ENCODE peak calls at places on chromosomes 3 and 15, in six cellular contexts. K, U, O, Z, C and N are unnamed samples.

GRCh38 chr3:159252772-159253384 is 451.0 kb downstream of the MFSD1 start:
- DNase-seq in Z (no peak), C (no peak), O (no peak), U (no peak), K (no peak), N (no peak)

GRCh38 chr15:91849749-91850161 is 3.8 kb upstream of the SLCO3A1 start:
- DNase-seq in Z (no peak), K (no peak), U (no peak), O (no peak), C (no peak), N (no peak)

GRCh38 chr3:48268936-48269551 is 28.1 kb downstream of the ZNF589 start:
- DNase-seq in U (no peak), O (peak; percentile 40), Z (no peak), C (no peak), K (peak; percentile 33), N (no peak)

GRCh38 chr3:181847276-181847675 is 135.6 kb downstream of the SOX2 start:
- DNase-seq in C (no peak), U (no peak), Z (no peak), O (no peak), K (no peak), N (no peak)

GRCh38 chr3:40990062-40990456 is 209.2 kb upstream of the CTNNB1 start:
- DNase-seq in K (no peak), O (no peak), C (no peak), U (no peak), Z (no peak), N (no peak)

GRCh38 chr3:194877311-194878119 is 191.8 kb downstream of the FAM43A start:
- DNase-seq in C (no peak), Z (no peak), U (no peak), O (no peak), K (no peak), N (no peak)

GRCh38 chr3:172918165-172918564 is 167.6 kb downstream of the ECT2 start:
- DNase-seq in K (no peak), Z (no peak), C (no peak), U (no peak), O (no peak), N (no peak)

GRCh38 chr3:16609927-16610580 is 4.8 kb upstream of the DAZL start:
- DNase-seq in Z (no peak), O (no peak), U (no peak), C (no peak), K (no peak), N (no peak)

GRCh38 chr15:75578206-75578947 is 738 bp downstream of the PTPN9 start:
- DNase-seq in K (peak; percentile 30), U (no peak), O (no peak), Z (no peak), C (peak; percentile 52), N (peak; percentile 63)

GRCh38 chr3:161558256-161558655 is 61.6 kb downstream of the OTOL1 start:
- DNase-seq in K (no peak), Z (no peak), O (no peak), C (no peak), U (no peak), N (no peak)

GRCh38 chr15:36756707-36757106 is 177.3 kb downstream of the CDIN1 start:
- DNase-seq in O (no peak), Z (no peak), K (no peak), C (no peak), U (no peak), N (no peak)

GRCh38 chr3:138232705-138233364 is 45.7 kb downstream of the ARMC8 start:
- DNase-seq in K (no peak), Z (no peak), U (no peak), C (no peak), O (no peak), N (no peak)

GRCh38 chr3:41290736-41291135 is 91.4 kb downstream of the CTNNB1 start:
- DNase-seq in C (no peak), O (no peak), Z (no peak), U (no peak), K (no peak), N (no peak)

GRCh38 chr15:96273317-96274086 is 57.0 kb upstream of the NR2F2 start:
- DNase-seq in C (no peak), Z (peak; percentile 99), O (peak; percentile 100), K (no peak), U (peak; percentile 95), N (no peak)

GRCh38 chr3:174355505-174355904 is 503.6 kb upstream of the NAALADL2 start:
- DNase-seq in U (no peak), C (no peak), Z (peak; percentile 2), O (peak; percentile 6), K (no peak), N (no peak)

GRCh38 chr3:183766745-183767606 is 58.4 kb downstream of the MAP6D1 start:
- DNase-seq in C (peak; percentile 32), O (peak; percentile 27), U (no peak), K (peak; percentile 78), Z (no peak), N (peak; percentile 65)

GRCh38 chr3:170425491-170426239 is 7.0 kb downstream of the CLDN11 start:
- DNase-seq in O (no peak), C (no peak), K (no peak), Z (no peak), U (no peak), N (no peak)

GRCh38 chr15:66638377-66638776 is 63.7 kb upstream of the SMAD6 start:
- DNase-seq in O (no peak), K (no peak), C (no peak), U (no peak), Z (no peak), N (no peak)

GRCh38 chr3:14118400-14119165 is 6.1 kb downstream of the CHCHD4 start:
- DNase-seq in O (no peak), U (no peak), Z (no peak), K (peak; percentile 63), C (no peak), N (no peak)

GRCh38 chr15:92405942-92406341 is 12.3 kb downstream of the ST8SIA2 start:
- DNase-seq in O (no peak), K (no peak), Z (no peak), U (no peak), C (no peak), N (no peak)

GRCh38 chr15:91652610-91653207 is 200.8 kb upstream of the SLCO3A1 start:
- DNase-seq in C (no peak), K (no peak), O (no peak), U (no peak), Z (no peak), N (no peak)

DNA sequence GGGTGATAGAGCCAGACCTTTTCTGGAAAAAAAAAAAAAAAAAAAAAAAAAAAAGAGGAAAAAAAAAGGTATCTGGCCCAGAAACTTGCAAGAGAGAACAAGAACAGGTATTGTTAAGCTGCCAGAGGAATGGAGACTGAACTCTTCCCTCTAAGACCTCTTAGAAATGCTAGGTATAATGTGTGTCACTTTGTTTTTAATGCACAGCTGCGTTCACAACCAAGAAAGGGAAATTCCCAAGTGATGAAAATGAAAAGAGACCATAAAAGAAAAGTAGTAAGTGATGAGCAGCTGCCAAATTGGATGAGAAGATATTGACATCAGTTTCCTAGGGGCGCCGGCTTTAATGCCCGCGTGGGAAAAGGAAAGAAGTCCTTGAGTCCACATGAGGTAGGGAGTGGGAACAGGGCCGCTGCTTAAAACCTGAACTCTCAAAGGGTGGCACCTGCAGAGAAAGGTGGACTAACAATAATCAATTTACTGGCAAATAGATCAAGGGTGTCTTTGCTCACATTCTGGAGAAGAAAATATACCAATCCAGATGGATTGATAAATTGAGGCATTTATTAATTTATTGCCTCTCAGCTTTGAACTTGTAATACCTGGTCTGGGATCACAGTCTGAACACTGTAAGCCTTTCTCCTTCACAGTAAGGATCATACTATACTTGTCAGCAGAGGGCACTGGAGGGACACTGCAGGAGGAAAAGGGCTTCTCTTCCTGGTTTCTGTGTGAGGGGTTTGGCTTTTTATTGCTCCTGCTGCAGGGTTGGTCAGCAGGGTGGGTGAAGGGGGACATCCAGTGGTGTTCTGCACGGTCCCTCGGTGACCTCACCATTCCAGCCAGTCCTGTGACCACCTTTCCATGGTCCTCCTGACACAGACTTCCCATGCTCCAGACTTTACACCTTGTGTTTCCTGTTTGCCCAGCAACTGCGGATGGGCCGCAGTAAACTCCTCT is 131.6 kb downstream of the AQP9 start:
- DNase-seq in O (peak; percentile 59), U (peak; percentile 30), Z (peak; percentile 49), C (no peak), K (no peak), N (no peak)
- TF ChIP-seq CTCF in O (peak; percentile 89), U (peak; percentile 92), Z (peak; percentile 84), C (no peak), K (no peak), N (no peak)

DNA sequence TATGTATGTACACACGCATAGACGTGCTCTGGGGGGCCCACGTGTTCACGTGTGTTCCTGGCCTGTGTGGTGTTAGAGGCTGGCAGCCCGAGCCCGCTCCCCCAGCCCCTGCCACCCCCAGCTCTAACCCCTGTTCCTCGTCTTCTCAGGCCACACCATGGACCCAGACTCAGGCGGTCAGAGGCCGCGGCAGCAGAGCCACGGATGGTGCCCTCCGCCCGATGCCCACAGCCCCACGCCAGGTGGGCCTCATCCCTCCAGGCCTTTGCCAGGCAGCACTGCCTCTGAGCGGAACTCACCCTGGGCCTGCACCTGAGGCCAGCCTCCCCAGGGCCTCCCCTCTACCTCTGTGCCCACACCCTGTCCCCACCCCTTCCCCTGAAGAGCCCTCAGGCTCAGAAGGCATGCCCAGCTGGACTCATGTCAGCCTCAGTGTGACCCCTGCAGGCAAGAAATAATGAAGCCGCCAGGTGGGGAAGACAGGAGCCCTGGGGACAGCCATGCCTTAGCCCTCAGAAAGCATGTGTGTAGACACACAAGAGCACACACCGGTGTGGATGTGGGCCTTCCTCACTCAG is 16.4 kb upstream of the GNAT1 start:
- DNase-seq in K (no peak), C (no peak), Z (no peak), O (no peak), U (no peak), N (no peak)
- TF ChIP-seq CTCF in K (no peak), C (no peak), Z (no peak), O (peak; percentile 34), U (no peak), N (no peak)

DNA sequence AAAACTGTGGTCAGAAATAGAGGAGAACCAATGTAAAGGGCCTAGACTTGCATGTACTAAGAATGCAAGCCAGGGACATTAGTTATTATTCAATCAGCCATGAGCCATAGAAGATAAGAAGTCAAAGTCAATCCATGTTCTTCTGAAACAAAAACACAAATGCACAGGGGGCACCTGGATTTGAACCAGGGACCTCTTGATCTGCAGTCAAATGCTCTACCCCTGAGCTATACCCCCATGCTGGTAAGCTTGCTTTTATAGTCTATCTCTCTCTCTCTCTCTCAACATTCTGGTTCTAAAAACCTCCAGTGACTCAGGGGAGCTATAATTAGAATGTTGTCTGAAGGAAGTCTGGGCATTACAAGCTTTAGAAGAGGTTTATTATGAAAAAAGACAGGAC is 85.6 kb upstream of the ACP3 start:
- DNase-seq in U (no peak), K (no peak), Z (no peak), C (no peak), O (peak; percentile 43), N (no peak)
- TF ChIP-seq CTCF in U (no peak), K (no peak), Z (no peak), C (no peak), O (no peak), N (no peak)

GRCh38 chr15:57867970-57868791 is 161.7 kb downstream of the POLR2M start:
- DNase-seq in K (no peak), C (no peak), U (no peak), O (no peak), Z (no peak), N (no peak)

GRCh38 chr15:57862761-57863160 is 156.2 kb downstream of the POLR2M start:
- DNase-seq in O (no peak), C (no peak), U (no peak), Z (no peak), K (no peak), N (no peak)

GRCh38 chr15:57861805-57862586 is 155.5 kb downstream of the POLR2M start:
- DNase-seq in C (no peak), O (peak; percentile 33), U (peak; percentile 10), Z (peak; percentile 31), K (no peak), N (no peak)

GRCh38 chr15:57865294-57865693 is 158.8 kb downstream of the POLR2M start:
- DNase-seq in U (no peak), O (no peak), K (no peak), Z (no peak), C (no peak), N (no peak)

GRCh38 chr15:57866149-57866736 is 159.7 kb downstream of the POLR2M start:
- DNase-seq in U (no peak), K (no peak), C (peak; percentile 19), Z (no peak), O (no peak), N (no peak)
- TF ChIP-seq CTCF in U (peak; percentile 81), K (no peak), C (no peak), Z (peak; percentile 90), O (peak; percentile 82), N (peak; percentile 29)